ENCODE peak calls at places on chromosomes 2 and 18, in eight cellular contexts. V is AG04450, U is brain microvascular endothelial cell, X is GM06990, N is NB4, W is fibroblast of mammary gland, O is A549, H is GM13976. K is an unnamed sample.

GRCh38 chr2:190569994-190570755 is 35.7 kb upstream of the NEMP2 start:
- DNase-seq in V (no peak), U (no peak), X (no peak), N (no peak), W (no peak), O (no peak), H (no peak), K (no peak)

GRCh38 chr2:17947113-17947512 is 68.6 kb downstream of the KCNS3 start:
- DNase-seq in V (no peak), U (no peak), X (no peak), N (no peak), W (no peak), O (no peak), H (no peak), K (no peak)

GRCh38 chr18:61173579-61173978 is 159.7 kb upstream of the CDH20 start:
- DNase-seq in V (no peak), U (no peak), X (no peak), N (no peak), W (no peak), O (no peak), H (no peak), K (no peak)

GRCh38 chr2:88230912-88231311 is 60.8 kb downstream of the THNSL2 start:
- DNase-seq in V (no peak), U (no peak), X (no peak), N (peak), W (no peak), O (no peak), H (no peak), K (no peak)

GRCh38 chr18:23228102-23229051 is 93.1 kb downstream of the CABLES1 start:
- DNase-seq in V (no peak), U (peak), X (peak), N (peak), W (peak), O (no peak), H (peak), K (no peak)

GRCh38 chr18:40708726-40709125 is 1246.3 kb upstream of the PIK3C3 start:
- DNase-seq in V (no peak), U (peak), X (no peak), N (no peak), W (no peak), O (no peak), H (no peak), K (no peak)

GRCh38 chr2:226683196-226683595 is 116.4 kb downstream of the IRS1 start:
- DNase-seq in V (no peak), U (no peak), X (no peak), N (no peak), W (peak), O (no peak), H (no peak), K (no peak)

GRCh38 chr18:64287926-64288325 is 139.0 kb upstream of the LINC00305 start:
- DNase-seq in V (no peak), U (no peak), X (no peak), N (no peak), W (no peak), O (no peak), H (no peak), K (no peak)

GRCh38 chr2:177731384-177731783 is 338.8 kb downstream of the AGPS start:
- DNase-seq in V (no peak), U (no peak), X (no peak), N (peak), W (no peak), O (no peak), H (no peak), K (no peak)

GRCh38 chr2:48247171-48247570 is 282.8 kb upstream of the STON1 start:
- DNase-seq in V (no peak), U (no peak), X (no peak), N (no peak), W (peak), O (no peak), H (no peak), K (no peak)

GRCh38 chr2:42494434-42495233 is 852 bp upstream of the KCNG3 start:
- DNase-seq in V (peak), U (peak), X (peak), N (peak), W (peak), O (peak), H (peak), K (peak)

GRCh38 chr2:238866656-238867277 is 18.9 kb downstream of the TWIST2 start:
- DNase-seq in V (no peak), U (no peak), X (no peak), N (no peak), W (no peak), O (no peak), H (no peak), K (no peak)

GRCh38 chr2:240769096-240769495 is 50.9 kb downstream of the KIF1A start:
- DNase-seq in V (no peak), U (no peak), X (no peak), N (no peak), W (no peak), O (no peak), H (no peak), K (no peak)

GRCh38 chr2:23146011-23146410 is 239.0 kb upstream of the KLHL29 start:
- DNase-seq in V (no peak), U (no peak), X (no peak), N (no peak), W (no peak), O (no peak), H (no peak), K (no peak)

GRCh38 chr18:6435731-6436130 is 21.0 kb upstream of the L3MBTL4 start:
- DNase-seq in V (no peak), U (no peak), X (no peak), N (no peak), W (no peak), O (no peak), H (no peak), K (no peak)

GRCh38 chr2:219875036-219875435 is 247.6 kb downstream of the SLC4A3 start:
- DNase-seq in V (no peak), U (no peak), X (no peak), N (no peak), W (no peak), O (no peak), H (no peak), K (no peak)

GRCh38 chr18:45568017-45568416 is 47.3 kb upstream of the SLC14A2 start:
- DNase-seq in V (no peak), U (no peak), X (no peak), N (no peak), W (no peak), O (no peak), H (no peak), K (no peak)

GRCh38 chr2:27807476-27807875 is 36.0 kb downstream of the MRPL33 start:
- DNase-seq in V (no peak), U (peak), X (no peak), N (peak), W (peak), O (no peak), H (no peak), K (no peak)

GRCh38 chr2:130842770-130843169 is 6.1 kb downstream of the ARHGEF4 start:
- DNase-seq in V (no peak), U (no peak), X (no peak), N (no peak), W (no peak), O (no peak), H (no peak), K (no peak)

GRCh38 chr2:163658556-163658955 is 77.3 kb downstream of the FIGN start:
- DNase-seq in V (no peak), U (no peak), X (no peak), N (no peak), W (no peak), O (no peak), H (no peak), K (no peak)

GRCh38 chr2:59680863-59681262 is 872.6 kb downstream of the BCL11A start:
- DNase-seq in V (no peak), U (no peak), X (no peak), N (no peak), W (no peak), O (no peak), H (no peak), K (no peak)

GRCh38 chr2:59684771-59685166 is 868.7 kb downstream of the BCL11A start:
- DNase-seq in V (no peak), U (no peak), X (no peak), N (no peak), W (no peak), O (no peak), H (no peak), K (no peak)

DNA sequence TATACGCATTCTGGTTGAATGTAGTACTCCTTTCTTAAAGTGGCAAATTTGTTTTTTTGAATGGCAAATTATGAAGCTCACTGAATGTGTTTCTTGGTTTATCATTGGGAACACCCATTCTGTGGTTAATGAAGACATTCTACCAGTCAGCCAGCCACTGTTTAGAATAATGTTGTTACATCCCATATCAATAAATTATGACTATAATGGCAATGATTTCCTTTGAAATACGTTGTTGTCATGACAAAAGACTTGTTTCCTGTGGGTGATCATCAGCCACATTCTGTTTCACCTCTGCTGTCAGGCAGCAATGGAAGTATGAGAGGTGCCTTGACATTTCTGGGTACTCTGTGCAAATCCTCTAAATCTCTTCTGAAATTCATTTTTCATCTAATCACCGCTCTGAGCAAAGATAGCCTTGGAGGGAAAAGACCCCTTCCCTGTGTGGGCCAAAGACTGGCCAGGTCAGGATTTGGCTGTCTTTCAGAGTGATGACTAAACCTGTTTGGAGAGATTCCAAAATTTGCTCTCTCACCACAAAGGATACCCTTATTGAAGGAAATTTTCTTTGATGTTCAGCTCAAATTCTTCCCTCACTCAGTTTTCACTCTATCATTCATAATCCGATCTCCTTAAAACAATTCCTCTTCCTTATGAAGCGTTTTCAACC is 869.2 kb downstream of the BCL11A start:
- DNase-seq in V (no peak), U (no peak), X (no peak), N (no peak), W (no peak), O (no peak), H (no peak), K (no peak)
- TF ChIP-seq CTCF in V (no peak), U (no peak), X (no peak), N (no peak), W (no peak), O (no peak), H (no peak), K (no peak)

DNA sequence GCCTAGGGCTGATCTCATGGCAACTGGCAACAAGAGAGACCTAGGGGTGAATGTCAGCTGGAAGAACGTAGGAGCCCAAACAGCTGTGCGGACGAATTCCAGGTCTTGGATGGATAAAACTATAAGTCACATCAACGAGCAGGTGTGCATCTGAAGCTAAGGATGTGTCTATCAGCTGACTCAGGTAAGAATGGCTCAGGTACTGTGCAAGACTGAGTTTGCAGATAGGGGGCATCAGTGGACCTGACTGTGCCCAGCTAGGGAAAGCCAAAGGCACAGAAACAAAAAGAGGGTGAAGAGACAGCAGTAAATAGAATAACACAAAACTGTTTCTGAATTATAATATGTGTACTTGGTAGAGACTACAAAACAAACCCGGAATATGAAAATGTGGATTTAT is 357.3 kb downstream of the ZEB2 start:
- DNase-seq in V (no peak), U (no peak), X (peak), N (peak), W (no peak), O (no peak), H (peak), K (no peak)
- TF ChIP-seq CTCF in V (peak), U (peak), X (peak), N (peak), W (peak), O (peak), H (peak), K (peak)

GRCh38 chr2:211085056-211085680 is 528.8 kb downstream of the CPS1 start:
- DNase-seq in V (no peak), U (peak), X (no peak), N (peak), W (peak), O (peak), H (peak), K (no peak)
- TF ChIP-seq CTCF in V (peak), U (peak), X (peak), N (peak), W (peak), O (peak), H (no peak), K (no peak)

DNA sequence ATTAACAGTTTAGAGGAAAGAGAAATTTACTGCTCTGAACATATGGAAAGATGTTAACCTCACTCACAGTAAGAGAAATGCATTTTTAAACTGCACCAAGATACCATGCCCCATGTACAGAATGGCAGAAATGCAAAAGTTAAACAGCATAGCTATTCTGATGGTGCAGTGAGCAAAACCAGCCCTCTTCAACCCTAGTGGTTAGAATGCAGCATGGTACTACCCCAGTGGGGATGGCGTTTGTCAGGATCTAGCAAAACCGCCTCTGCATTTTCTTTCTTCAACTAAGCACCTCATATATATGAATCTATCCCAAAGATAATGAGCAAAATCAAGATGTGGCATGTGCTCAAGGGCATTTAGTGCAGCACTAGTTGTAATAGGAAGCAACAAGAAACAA is 98.0 kb downstream of the MGAT5 start:
- DNase-seq in V (no peak), U (no peak), X (no peak), N (no peak), W (no peak), O (no peak), H (no peak), K (no peak)
- TF ChIP-seq CTCF in V (no peak), U (no peak), X (no peak), N (no peak), W (no peak), O (no peak), H (no peak), K (no peak)

GRCh38 chr2:64203131-64204005 is 59.1 kb upstream of the PELI1 start:
- DNase-seq in V (no peak), U (no peak), X (no peak), N (no peak), W (peak), O (no peak), H (no peak), K (no peak)

GRCh38 chr2:64204006-64204632 is 59.9 kb upstream of the PELI1 start:
- DNase-seq in V (no peak), U (peak), X (peak), N (peak), W (peak), O (no peak), H (peak), K (no peak)

GRCh38 chr2:64204716-64205115 is 60.5 kb upstream of the PELI1 start:
- DNase-seq in V (no peak), U (no peak), X (no peak), N (no peak), W (no peak), O (no peak), H (peak), K (no peak)

GRCh38 chr2:64201086-64201627 is 56.9 kb upstream of the PELI1 start:
- DNase-seq in V (no peak), U (no peak), X (no peak), N (no peak), W (peak), O (no peak), H (no peak), K (no peak)

GRCh38 chr2:64202206-64202864 is 58.1 kb upstream of the PELI1 start:
- DNase-seq in V (peak), U (peak), X (no peak), N (no peak), W (peak), O (no peak), H (no peak), K (no peak)
- TF ChIP-seq CTCF in V (no peak), U (no peak), X (no peak), N (no peak), W (no peak), O (no peak), H (no peak), K (no peak)

DNA sequence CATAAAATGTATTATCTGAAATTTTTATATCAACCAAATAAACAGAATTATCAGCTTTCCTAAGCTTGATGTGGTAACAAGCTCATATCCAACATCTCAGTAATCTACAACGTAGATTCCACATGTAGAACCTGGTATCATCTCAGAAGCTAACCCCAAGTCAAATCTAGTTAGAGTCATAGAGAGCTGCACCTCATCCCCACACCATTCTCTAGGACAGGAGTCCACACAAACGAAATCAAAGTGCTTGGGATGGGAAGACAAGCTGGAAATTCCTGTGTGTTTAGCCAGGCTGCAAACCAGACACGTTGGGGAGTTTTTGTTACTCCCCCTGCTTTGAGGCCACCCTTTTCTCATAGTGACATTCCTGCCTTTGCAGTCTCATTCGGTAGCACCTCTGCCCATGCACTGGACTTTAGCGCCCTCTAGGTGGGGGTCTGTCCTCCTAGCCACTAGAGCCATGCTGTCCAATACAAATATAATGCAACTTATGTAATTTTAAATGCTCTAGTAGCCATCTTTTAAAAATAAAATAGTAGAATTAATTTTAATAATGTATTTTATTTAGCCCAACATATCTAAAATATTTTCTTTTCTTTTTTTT is 28.1 kb upstream of the SATB2 start:
- DNase-seq in V (no peak), U (peak), X (no peak), N (peak), W (peak), O (peak), H (peak), K (no peak)
- TF ChIP-seq CTCF in V (peak), U (peak), X (peak), N (peak), W (peak), O (peak), H (peak), K (no peak)

GRCh38 chr2:120360307-120360855 is 14.4 kb downstream of the INHBB start:
- DNase-seq in V (no peak), U (peak), X (no peak), N (no peak), W (peak), O (no peak), H (no peak), K (no peak)

GRCh38 chr2:120354935-120355845 is 9.3 kb downstream of the INHBB start:
- DNase-seq in V (no peak), U (no peak), X (no peak), N (no peak), W (no peak), O (no peak), H (no peak), K (no peak)

GRCh38 chr2:120355867-120356266 is 9.9 kb downstream of the INHBB start:
- DNase-seq in V (no peak), U (no peak), X (no peak), N (no peak), W (no peak), O (no peak), H (no peak), K (no peak)

GRCh38 chr2:120358734-120359465 is 13.0 kb downstream of the INHBB start:
- DNase-seq in V (no peak), U (no peak), X (no peak), N (no peak), W (no peak), O (no peak), H (no peak), K (no peak)

DNA sequence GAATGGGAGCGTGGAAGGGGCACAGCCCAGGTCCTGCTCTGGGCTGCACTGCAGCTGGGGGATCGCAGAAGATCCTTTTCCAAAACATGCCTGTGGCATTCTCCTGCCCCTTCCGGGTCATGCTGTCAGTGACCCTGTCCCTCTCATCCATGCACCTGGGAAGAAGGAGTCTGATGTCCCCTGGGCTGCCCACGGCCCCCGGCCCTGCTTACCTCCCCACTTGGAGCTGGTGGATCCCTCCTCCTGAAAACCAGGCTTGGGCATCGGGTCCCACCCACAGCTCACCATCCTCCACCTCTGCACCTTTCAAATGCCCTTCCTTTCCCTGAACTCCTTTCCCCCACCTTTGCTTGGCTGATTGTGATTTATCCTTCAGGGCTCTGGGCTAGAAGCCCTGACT is 11.8 kb downstream of the INHBB start:
- DNase-seq in V (no peak), U (no peak), X (no peak), N (no peak), W (no peak), O (no peak), H (no peak), K (no peak)
- TF ChIP-seq CTCF in V (no peak), U (no peak), X (no peak), N (no peak), W (no peak), O (no peak), H (no peak), K (no peak)

GRCh38 chr2:15938803-15939555 is 1.4 kb upstream of the MYCN start:
- DNase-seq in V (no peak), U (no peak), X (no peak), N (no peak), W (no peak), O (no peak), H (no peak), K (no peak)
- TF ChIP-seq CTCF in V (no peak), U (no peak), X (no peak), N (no peak), W (no peak), O (no peak), H (no peak), K (no peak)

GRCh38 chr2:157984866-157985265 is 108.7 kb upstream of the ACVR1 start:
- DNase-seq in V (no peak), U (no peak), X (no peak), N (no peak), W (no peak), O (no peak), H (no peak), K (no peak)

GRCh38 chr2:157986761-157987160 is 110.6 kb upstream of the ACVR1 start:
- DNase-seq in V (no peak), U (no peak), X (no peak), N (no peak), W (no peak), O (no peak), H (no peak), K (no peak)

GRCh38 chr2:157991932-157992331 is 109.7 kb upstream of the UPP2 start:
- DNase-seq in V (no peak), U (no peak), X (no peak), N (no peak), W (no peak), O (no peak), H (no peak), K (no peak)

GRCh38 chr2:157990173-157990572 is 111.5 kb upstream of the UPP2 start:
- DNase-seq in V (no peak), U (no peak), X (no peak), N (no peak), W (no peak), O (no peak), H (no peak), K (no peak)

GRCh38 chr2:157989227-157989626 is 112.4 kb upstream of the UPP2 start:
- DNase-seq in V (no peak), U (no peak), X (no peak), N (no peak), W (no peak), O (no peak), H (no peak), K (no peak)
- TF ChIP-seq CTCF in V (peak), U (no peak), X (no peak), N (no peak), W (no peak), O (no peak), H (no peak), K (no peak)

GRCh38 chr2:135600915-135601314 is 69.6 kb downstream of the R3HDM1 start:
- DNase-seq in V (no peak), U (no peak), X (no peak), N (peak), W (peak), O (no peak), H (no peak), K (no peak)
- TF ChIP-seq CTCF in V (peak), U (no peak), X (no peak), N (no peak), W (peak), O (peak), H (no peak), K (no peak)

K was measured in natural killer cell.